ENCODE peak calls at places on chromosomes 12 and 14, in eight cellular contexts. R is body of pancreas, H is heart right ventricle, O is HFF-Myc, E is uterus, I is colonic mucosa, Q is upper lobe of left lung, N is GM06990. B is an unnamed sample.

GRCh38 chr12:50059440-50060119 is 2.2 kb downstream of the ASIC1 start:
- DNase-seq in R (no peak), O (no peak), E (no peak), Q (no peak), N (no peak), H (no peak), I (no peak), B (no peak)

GRCh38 chr12:79174656-79175055 is 310.1 kb downstream of the SYT1 start:
- DNase-seq in N (no peak), R (no peak), E (no peak), O (peak), Q (no peak), I (no peak), H (no peak), B (peak)

GRCh38 chr14:73238941-73239340 is 1.6 kb downstream of the PAPLN start:
- DNase-seq in R (no peak), O (no peak), I (no peak), N (no peak), H (no peak), E (no peak), Q (no peak), B (no peak)

GRCh38 chr14:89625988-89626806 is 209.2 kb upstream of the FOXN3 start:
- DNase-seq in H (no peak), I (no peak), Q (no peak), N (no peak), E (no peak), R (no peak), O (no peak), B (no peak)

GRCh38 chr12:12449533-12450025 is 92.7 kb downstream of the BORCS5 start:
- DNase-seq in E (no peak), N (no peak), O (no peak), H (no peak), I (no peak), Q (no peak), R (peak), B (no peak)

GRCh38 chr12:27575780-27576154 is 51.8 kb downstream of the PPFIBP1 start:
- DNase-seq in Q (no peak), H (no peak), R (no peak), N (no peak), I (no peak), O (no peak), E (no peak), B (no peak)

GRCh38 chr12:102691773-102692555 is 211.6 kb upstream of the IGF1 start:
- DNase-seq in N (no peak), I (no peak), H (no peak), Q (no peak), E (no peak), R (no peak), O (no peak), B (no peak)

GRCh38 chr12:56029666-56030293 is 8.9 kb downstream of the IKZF4 start:
- DNase-seq in R (peak), I (peak), O (no peak), N (no peak), Q (no peak), H (peak), E (peak), B (no peak)

GRCh38 chr12:4960547-4960946 is 50.8 kb downstream of the KCNA1 start:
- DNase-seq in I (no peak), E (no peak), O (no peak), N (no peak), Q (no peak), H (peak), R (no peak), B (no peak)
- H3K4me3 ChIP-seq in I (no peak), E (no peak), O (no peak), N (no peak), Q (no peak), H (no peak), R (no peak), B (no peak)

GRCh38 chr12:21801522-21802288 is 27.2 kb upstream of the KCNJ8 start:
- DNase-seq in H (no peak), E (no peak), Q (no peak), I (no peak), O (no peak), N (no peak), R (no peak), B (no peak)
- TF ChIP-seq CTCF in H (no peak), E (no peak), Q (no peak), I (no peak), O (no peak), N (no peak), R (no peak), B (no peak)

DNA sequence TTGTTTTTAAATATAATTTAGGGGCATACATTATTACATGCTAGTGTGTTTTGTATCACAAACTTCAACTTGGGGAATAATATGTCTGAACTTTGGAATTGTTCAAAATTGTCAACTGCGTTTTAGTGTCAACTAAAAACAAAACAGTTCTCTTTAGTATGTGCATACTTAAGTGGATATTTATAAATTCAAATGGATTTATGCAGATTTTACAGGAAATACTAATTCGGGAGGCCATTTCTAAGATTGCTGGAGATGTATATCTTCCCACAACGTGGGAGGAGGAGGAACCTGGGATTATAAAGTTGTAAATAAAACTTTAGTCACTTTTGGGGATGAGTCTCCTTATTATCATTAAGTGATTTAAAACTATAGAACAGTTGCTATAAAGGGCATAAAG is 2.5 kb downstream of the PDE3A start:
- DNase-seq in I (no peak), N (no peak), E (no peak), H (no peak), O (no peak), Q (no peak), R (no peak), B (no peak)
- H3K4me3 ChIP-seq in I (peak), N (no peak), E (peak), H (peak), O (no peak), Q (peak), R (no peak), B (no peak)

GRCh38 chr12:115975411-115975810 is 302.1 kb downstream of the MED13L start:
- DNase-seq in R (no peak), Q (no peak), N (no peak), I (no peak), O (no peak), E (no peak), H (no peak), B (no peak)

GRCh38 chr12:115979351-115979750 is 298.1 kb downstream of the MED13L start:
- DNase-seq in I (no peak), R (no peak), H (no peak), O (no peak), E (no peak), N (no peak), Q (no peak), B (no peak)

GRCh38 chr12:115973066-115973465 is 304.4 kb downstream of the MED13L start:
- DNase-seq in O (no peak), Q (no peak), N (no peak), I (no peak), E (no peak), H (no peak), R (no peak), B (no peak)

GRCh38 chr12:115972241-115972640 is 305.3 kb downstream of the MED13L start:
- DNase-seq in Q (no peak), H (no peak), R (no peak), O (no peak), I (no peak), E (no peak), N (no peak), B (no peak)

DNA sequence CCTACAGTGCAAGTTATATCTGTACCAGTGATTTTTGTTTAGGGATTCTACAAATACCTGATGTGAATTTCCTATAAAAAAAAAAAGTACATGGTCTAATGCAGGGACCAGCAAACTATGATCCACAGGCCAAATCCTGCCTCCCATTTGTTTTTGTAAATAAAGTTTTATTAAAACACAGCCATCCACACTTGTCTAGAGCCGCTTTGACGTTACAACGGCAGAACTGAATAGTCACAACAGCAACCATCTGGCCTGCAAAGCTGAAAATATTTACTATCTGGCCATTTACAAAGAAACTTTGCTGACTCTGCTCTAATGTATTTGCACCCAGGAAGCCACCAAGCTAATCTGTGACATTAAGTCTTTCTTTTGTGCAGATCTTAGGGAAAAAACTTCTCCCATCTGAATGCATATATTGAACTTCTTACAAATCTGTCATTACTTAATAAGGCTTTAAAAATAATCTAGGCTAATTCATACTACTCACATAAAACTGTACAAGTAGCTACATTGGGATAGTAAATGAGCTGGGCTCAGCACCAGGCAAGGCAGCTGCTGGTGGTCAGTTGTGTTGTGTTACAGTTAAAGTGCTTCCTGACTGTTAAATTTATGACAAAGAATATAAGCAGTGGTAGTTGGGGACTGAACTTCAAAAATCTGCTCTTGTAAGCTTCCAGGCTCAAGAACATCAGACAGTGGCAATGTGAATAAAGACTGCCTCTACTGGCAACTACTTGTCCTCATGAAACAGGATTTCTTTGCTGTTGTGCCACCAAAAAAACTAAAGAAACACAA is 303.3 kb downstream of the MED13L start:
- DNase-seq in O (no peak), Q (no peak), H (no peak), E (no peak), N (no peak), R (no peak), I (no peak), B (no peak)
- TF ChIP-seq CTCF in O (no peak), Q (no peak), H (no peak), E (no peak), N (no peak), R (no peak), I (no peak), B (no peak)

B was measured in retinal pigment epithelial cell.